ENCODE peak calls at places on chromosomes 7 and 10, in nine cellular contexts. Y, K, Q, R, L, G, A, S and B are unnamed samples.

GRCh38 chr7:1533569-1534329 is 3.2 kb downstream of the MAFK start:
- DNase-seq in Y (no peak), G (no peak), S (no peak), A (peak), Q (no peak), L (peak), K (no peak), R (no peak), B (no peak)

GRCh38 chr7:138029941-138030340 is 28.1 kb upstream of the CREB3L2 start:
- DNase-seq in K (no peak), A (no peak), G (no peak), Y (no peak), S (no peak), Q (no peak), R (no peak), L (no peak), B (no peak)

GRCh38 chr7:42831051-42831952 is 80.6 kb downstream of the C7orf25 start:
- DNase-seq in Q (peak), A (peak), G (peak), Y (peak), S (no peak), R (no peak), L (no peak), K (peak), B (no peak)

GRCh38 chr7:134954197-134955082 is 31.9 kb upstream of the AGBL3 start:
- DNase-seq in L (no peak), Y (no peak), G (peak), S (no peak), R (no peak), A (no peak), K (no peak), Q (no peak), B (no peak)

GRCh38 chr10:30803901-30804322 is 174.4 kb upstream of the LYZL2 start:
- DNase-seq in A (no peak), Y (no peak), G (no peak), L (no peak), S (no peak), Q (no peak), K (no peak), R (no peak), B (no peak)

GRCh38 chr7:2053395-2053794 is 179.3 kb downstream of the MAD1L1 start:
- DNase-seq in Q (no peak), R (no peak), L (no peak), Y (no peak), G (no peak), K (no peak), S (no peak), A (no peak), B (no peak)

GRCh38 chr10:79046991-79047874 is 21.5 kb upstream of the ZMIZ1 start:
- DNase-seq in A (no peak), K (no peak), L (no peak), Y (no peak), G (no peak), R (peak), S (no peak), Q (no peak), B (no peak)

GRCh38 chr7:96414931-96415292 is 93.0 kb upstream of the SLC25A13 start:
- DNase-seq in L (peak), S (no peak), Y (peak), K (peak), Q (peak), R (peak), A (peak), G (peak), B (no peak)

GRCh38 chr10:86803156-86803555 is 46.7 kb downstream of the BMPR1A start:
- DNase-seq in L (no peak), A (peak), S (no peak), G (no peak), Q (no peak), R (no peak), K (no peak), Y (no peak), B (no peak)

GRCh38 chr7:99579956-99580777 is 17.9 kb upstream of the TMEM225B start:
- DNase-seq in G (peak), Y (peak), A (no peak), R (peak), L (peak), Q (peak), K (peak), S (peak), B (peak)

GRCh38 chr7:130893441-130893894 is 159.5 kb upstream of the KLF14 start:
- DNase-seq in K (no peak), Q (no peak), A (no peak), L (no peak), G (no peak), Y (no peak), S (no peak), R (peak), B (no peak)

GRCh38 chr10:22652988-22653431 is 61.4 kb downstream of the PIP4K2A start:
- DNase-seq in L (peak), Q (no peak), K (no peak), A (no peak), Y (no peak), G (peak), S (no peak), R (peak), B (no peak)

GRCh38 chr7:95578299-95578855 is 17.9 kb downstream of the PDK4 start:
- DNase-seq in Y (no peak), R (no peak), K (no peak), G (no peak), L (no peak), Q (no peak), S (no peak), A (no peak), B (no peak)

GRCh38 chr7:23332881-23333612 is 33.9 kb downstream of the MALSU1 start:
- DNase-seq in K (no peak), S (no peak), Y (no peak), L (no peak), R (no peak), A (peak), Q (no peak), G (no peak), B (no peak)

GRCh38 chr10:107409517-107409916 is 245.0 kb upstream of the SORCS1 start:
- DNase-seq in L (no peak), G (peak), Y (peak), Q (no peak), S (no peak), R (no peak), K (no peak), A (peak), B (no peak)

GRCh38 chr10:123640016-123640535 is 26.1 kb upstream of the GPR26 start:
- DNase-seq in Y (no peak), G (no peak), S (no peak), Q (no peak), L (no peak), R (no peak), A (no peak), K (no peak), B (no peak)

GRCh38 chr7:134514663-134515062 is 12.7 kb upstream of the AKR1B10 start:
- DNase-seq in A (peak), L (peak), Q (no peak), Y (peak), R (no peak), K (peak), S (no peak), G (peak), B (no peak)

GRCh38 chr7:116955801-116956514 is 2.7 kb downstream of the ST7 start:
- DNase-seq in Q (no peak), Y (no peak), S (no peak), G (peak), R (no peak), K (no peak), A (no peak), L (peak), B (no peak)

GRCh38 chr7:111833461-111833860 is 271.2 kb upstream of the IMMP2L start:
- DNase-seq in S (no peak), Q (no peak), Y (no peak), A (no peak), G (no peak), K (no peak), R (no peak), L (no peak), B (no peak)

GRCh38 chr10:88908194-88908593 is 28.1 kb downstream of the STAMBPL1 start:
- DNase-seq in L (no peak), R (no peak), K (no peak), Y (no peak), Q (no peak), S (no peak), A (no peak), G (no peak), B (no peak)

GRCh38 chr10:22479419-22479818 is 134.1 kb downstream of the SPAG6 start:
- DNase-seq in Q (peak), K (no peak), S (no peak), Y (no peak), R (no peak), A (no peak), G (peak), L (peak), B (no peak)

GRCh38 chr7:16416289-16417282 is 4.8 kb downstream of the CRPPA start:
- DNase-seq in A (peak), Y (no peak), R (no peak), K (no peak), Q (no peak), G (no peak), L (no peak), S (no peak), B (no peak)

GRCh38 chr7:157654350-157654749 is 317.5 kb downstream of the DNAJB6 start:
- DNase-seq in A (no peak), K (no peak), L (no peak), Y (no peak), S (no peak), R (no peak), Q (no peak), G (no peak), B (no peak)

GRCh38 chr7:108261560-108262255 is 131.5 kb upstream of the LAMB4 start:
- DNase-seq in K (no peak), A (no peak), S (no peak), L (no peak), R (no peak), Q (no peak), Y (no peak), G (no peak), B (no peak)

GRCh38 chr7:155819186-155819585 is 6.9 kb upstream of the SHH start:
- DNase-seq in K (no peak), L (no peak), R (no peak), G (no peak), S (no peak), Y (no peak), Q (no peak), A (no peak), B (no peak)

GRCh38 chr10:127715782-127716378 is 21.1 kb upstream of the FOXI2 start:
- DNase-seq in G (peak), L (no peak), Y (no peak), K (no peak), S (no peak), A (no peak), R (no peak), Q (no peak), B (no peak)

GRCh38 chr10:35339946-35340345 is 3.6 kb downstream of the CCNY start:
- DNase-seq in Q (no peak), A (no peak), K (no peak), G (peak), R (no peak), L (peak), Y (no peak), S (no peak), B (no peak)